ENCODE peak calls at places on chromosomes 7 and 10, in five cellular contexts. X is T-helper 2 cell; A is SW 1271; O is activated CD4-positive, alpha-beta T cell treated with anti-CD3 and anti-CD28 coated beads, Interleukin-2, amount 10 ng/mL, durations not matched to agents 7 days and 5 days; S is NCI-H526. B is an unnamed sample.

GRCh38 chr7:107179326-107180163 is 10.7 kb downstream of the HBP1 start:
- DNase-seq in X (no peak), A (no peak), O (no peak), S (no peak), B (no peak)

GRCh38 chr7:118573065-118573464 is 348.6 kb downstream of the ANKRD7 start:
- DNase-seq in X (no peak), A (no peak), O (no peak), S (no peak), B (no peak)

GRCh38 chr10:127036987-127037386 is 131.8 kb downstream of the DOCK1 start:
- DNase-seq in X (peak; percentile 85), A (no peak), O (no peak), S (no peak), B (no peak)

GRCh38 chr10:100515612-100516011 is 4.0 kb downstream of the SEC31B start:
- DNase-seq in X (no peak), A (no peak), O (no peak), S (no peak), B (no peak)

GRCh38 chr10:96746503-96746902 is 26.2 kb upstream of the PIK3AP1 start:
- DNase-seq in X (no peak), A (no peak), O (no peak), S (no peak), B (no peak)

GRCh38 chr10:72259491-72260214 is 14.1 kb upstream of the DDIT4 start:
- DNase-seq in X (no peak), A (no peak), O (no peak), S (no peak), B (no peak)

GRCh38 chr10:107616031-107616430 is 451.5 kb upstream of the SORCS1 start:
- DNase-seq in X (no peak), A (no peak), O (no peak), S (no peak), B (no peak)

GRCh38 chr7:131383417-131383816 is 55.7 kb downstream of the MKLN1 start:
- DNase-seq in X (no peak), A (no peak), O (no peak), S (no peak), B (no peak)

GRCh38 chr7:134941185-134941900 is 45.0 kb upstream of the AGBL3 start:
- DNase-seq in X (no peak), A (no peak), O (no peak), S (no peak), B (no peak)

GRCh38 chr10:31924833-31925232 is 3.8 kb downstream of the ARHGAP12 start:
- DNase-seq in X (peak; percentile 50), A (no peak), O (no peak), S (no peak), B (no peak)

GRCh38 chr7:75937958-75938786 is 23.2 kb downstream of the POR start:
- DNase-seq in X (no peak), A (no peak), O (no peak), S (no peak), B (no peak)

GRCh38 chr10:102796407-102797176 is 40.6 kb downstream of the CYP17A1 start:
- DNase-seq in X (peak; percentile 71), A (no peak), O (peak; percentile 70), S (no peak), B (peak; percentile 4)

GRCh38 chr10:100522945-100523344 is 3.3 kb upstream of the SEC31B start:
- DNase-seq in X (no peak), A (no peak), O (no peak), S (no peak), B (no peak)

GRCh38 chr7:32957326-32958045 is at the start of gene FKBP9:
- DNase-seq in X (peak; percentile 46), A (peak; percentile 57), O (peak; percentile 8), S (peak; percentile 92), B (no peak)

B was measured in effector memory CD4-positive, alpha-beta T cell.